ENCODE peak calls at places on chromosome 19, in four cellular contexts. G is tibial artery, M is dorsolateral prefrontal cortex, R is left lung. P is an unnamed sample.
A peak's percentile ranks its signal among the peaks of the same experiment; 100 is the strongest.

GRCh38 chr19:48511800-48512503 is at the start of gene LMTK3:
- DNase-seq in G (no peak), M (peak; percentile 77), R (no peak), P (peak; percentile 87)

GRCh38 chr19:6725513-6726231 is 5.2 kb upstream of the C3 start:
- DNase-seq in G (no peak), M (no peak), R (no peak), P (no peak)

GRCh38 chr19:17584132-17584531 is 28.7 kb downstream of the COLGALT1 start:
- DNase-seq in G (no peak), M (no peak), R (no peak), P (no peak)

GRCh38 chr19:51702754-51703654 is 9.9 kb downstream of the SPACA6 start:
- DNase-seq in G (no peak), M (no peak), R (peak; percentile 60), P (no peak)

GRCh38 chr19:57314146-57314545 is 6.1 kb upstream of the ZNF543 start:
- DNase-seq in G (no peak), M (no peak), R (no peak), P (no peak)

GRCh38 chr19:530133-531008 is 1.2 kb upstream of the CDC34 start:
- DNase-seq in G (no peak), M (no peak), R (no peak), P (no peak)

GRCh38 chr19:1513492-1514294 is 874 bp upstream of the ADAMTSL5 start:
- DNase-seq in G (no peak), M (no peak), R (no peak), P (peak; percentile 68)

GRCh38 chr19:15015946-15016542 is 33.2 kb upstream of the CASP14 start:
- DNase-seq in G (no peak), M (no peak), R (no peak), P (no peak)

GRCh38 chr19:1668339-1669123 is 16.1 kb upstream of the TCF3 start:
- DNase-seq in G (no peak), M (no peak), R (no peak), P (no peak)

GRCh38 chr19:12163841-12164240 is 945 bp downstream of the ZNF136 start:
- DNase-seq in G (no peak), M (no peak), R (no peak), P (no peak)

GRCh38 chr19:44757735-44758505 is 9.4 kb downstream of the BCL3 start:
- DNase-seq in G (peak; percentile 77), M (no peak), R (peak; percentile 65), P (no peak)

GRCh38 chr19:6014551-6015135 is 36.7 kb upstream of the RANBP3 start:
- DNase-seq in G (no peak), M (no peak), R (no peak), P (no peak)

DNA sequence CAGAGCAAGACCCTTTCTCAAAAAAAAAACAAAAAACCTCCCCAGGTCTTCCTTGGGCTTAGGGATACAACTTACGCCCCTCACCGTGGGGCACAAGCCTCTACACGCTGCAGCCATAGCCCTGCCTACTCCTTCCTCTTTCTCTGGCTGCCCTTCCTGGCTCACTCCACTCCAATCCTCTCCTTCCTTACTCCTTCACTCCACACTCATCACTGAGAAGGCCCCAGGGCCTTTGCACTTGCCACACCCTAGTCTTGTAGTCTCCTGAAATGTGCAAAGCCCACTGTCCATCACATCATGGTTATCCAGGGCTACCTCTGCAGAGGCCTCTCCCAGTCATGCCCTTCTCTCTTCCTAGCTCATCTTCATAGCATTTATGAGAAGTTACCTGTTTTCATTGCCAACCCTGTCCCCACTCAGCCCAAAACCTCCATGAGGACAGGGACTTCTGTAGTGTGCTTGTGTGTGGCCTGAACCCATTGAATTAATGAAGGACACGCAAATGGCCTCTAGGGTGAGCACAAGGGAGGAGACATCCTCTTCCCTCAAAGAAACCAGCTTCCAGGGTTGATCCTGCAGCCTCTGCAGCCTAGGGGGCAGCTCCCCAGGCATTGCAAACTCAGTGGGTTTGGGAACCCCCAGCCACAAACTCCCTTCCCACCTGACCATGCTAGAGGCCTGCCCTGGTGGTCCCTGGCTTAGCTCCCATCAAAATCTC is 7.9 kb upstream of the HSH2D start:
- DNase-seq in G (no peak), M (no peak), R (no peak), P (no peak)
- TF ChIP-seq CTCF in G (no peak), M (no peak), R (no peak), P (no peak)

DNA sequence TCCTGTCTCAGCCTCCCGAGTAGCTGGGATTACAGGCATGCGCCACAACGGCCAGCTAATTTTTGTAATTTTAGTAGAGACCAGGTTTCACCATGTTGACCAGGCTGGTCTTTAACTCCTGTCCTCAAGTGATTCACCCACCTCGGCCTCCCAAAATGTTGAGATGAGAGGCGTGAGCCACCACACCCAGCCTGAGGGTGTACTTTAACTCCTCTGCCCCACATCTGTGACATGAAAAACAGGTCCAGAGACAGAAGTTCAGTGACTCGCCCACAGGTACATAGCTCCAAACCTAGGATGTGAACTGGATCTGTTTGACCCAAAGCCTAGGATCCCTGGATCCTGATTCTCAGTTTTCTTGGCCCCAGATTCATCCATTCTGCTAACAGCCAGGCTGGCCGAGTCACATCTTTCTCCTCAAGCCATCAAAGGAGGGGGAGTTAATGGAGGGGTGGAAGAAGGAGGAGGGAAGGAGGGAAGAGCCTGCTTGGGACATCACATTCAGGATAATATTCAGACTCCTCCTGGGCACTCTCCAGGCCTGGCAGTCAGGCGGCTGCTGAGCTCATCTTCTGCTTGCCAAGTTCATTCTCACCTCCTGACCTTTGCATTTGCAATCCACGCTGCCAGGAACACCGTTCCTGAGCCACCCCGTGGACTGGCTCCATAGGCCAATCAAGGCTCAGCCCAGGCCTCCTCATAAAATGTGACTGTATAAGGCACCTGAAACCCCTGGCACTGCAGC is 3.1 kb downstream of the SPC24 start:
- DNase-seq in G (peak; percentile 87), M (no peak), R (no peak), P (no peak)
- H3K27ac ChIP-seq in G (peak overlapping the region; percentile 68), M (no peak overlapping the region), R (no peak overlapping the region), P (no peak overlapping the region)

DNA sequence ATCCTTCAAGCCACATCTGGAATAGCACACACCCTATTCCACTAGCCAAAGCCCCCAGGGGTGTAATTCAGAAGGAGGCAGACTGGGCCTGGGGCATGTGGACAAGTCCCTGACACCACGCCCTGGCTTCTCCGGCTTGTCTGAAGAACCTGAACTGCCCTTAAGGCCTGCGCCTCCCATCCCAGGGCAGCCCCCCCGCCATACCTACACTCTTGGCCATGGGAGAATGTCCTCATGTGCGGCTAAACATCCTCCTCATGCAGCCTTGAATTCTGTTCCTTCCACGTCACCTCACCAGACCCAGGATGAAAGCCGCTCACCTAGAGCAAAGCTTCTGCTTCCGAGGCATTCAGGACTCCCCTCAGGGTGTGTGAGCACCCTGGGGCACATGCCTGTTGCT is 24.3 kb upstream of the POU2F2 start:
- DNase-seq in G (no peak), M (no peak), R (no peak), P (no peak)
- H3K27me3 ChIP-seq in G (peaks cover 50% of the 10 kb centered on the region), M (no peaks in the 10 kb centered on the region), R (no peaks in the 10 kb centered on the region), P (no peaks in the 10 kb centered on the region)

GRCh38 chr19:16516381-16516780 is 20.2 kb downstream of the C19orf44 start:
- DNase-seq in G (no peak), M (no peak), R (no peak), P (no peak)

GRCh38 chr19:16518061-16518460 is 21.9 kb downstream of the C19orf44 start:
- DNase-seq in G (no peak), M (no peak), R (no peak), P (no peak)

GRCh38 chr19:16516923-16517610 is 20.9 kb downstream of the C19orf44 start:
- DNase-seq in G (no peak), M (no peak), R (no peak), P (no peak)

GRCh38 chr19:16518483-16519229 is 22.5 kb downstream of the C19orf44 start:
- DNase-seq in G (no peak), M (no peak), R (no peak), P (no peak)

DNA sequence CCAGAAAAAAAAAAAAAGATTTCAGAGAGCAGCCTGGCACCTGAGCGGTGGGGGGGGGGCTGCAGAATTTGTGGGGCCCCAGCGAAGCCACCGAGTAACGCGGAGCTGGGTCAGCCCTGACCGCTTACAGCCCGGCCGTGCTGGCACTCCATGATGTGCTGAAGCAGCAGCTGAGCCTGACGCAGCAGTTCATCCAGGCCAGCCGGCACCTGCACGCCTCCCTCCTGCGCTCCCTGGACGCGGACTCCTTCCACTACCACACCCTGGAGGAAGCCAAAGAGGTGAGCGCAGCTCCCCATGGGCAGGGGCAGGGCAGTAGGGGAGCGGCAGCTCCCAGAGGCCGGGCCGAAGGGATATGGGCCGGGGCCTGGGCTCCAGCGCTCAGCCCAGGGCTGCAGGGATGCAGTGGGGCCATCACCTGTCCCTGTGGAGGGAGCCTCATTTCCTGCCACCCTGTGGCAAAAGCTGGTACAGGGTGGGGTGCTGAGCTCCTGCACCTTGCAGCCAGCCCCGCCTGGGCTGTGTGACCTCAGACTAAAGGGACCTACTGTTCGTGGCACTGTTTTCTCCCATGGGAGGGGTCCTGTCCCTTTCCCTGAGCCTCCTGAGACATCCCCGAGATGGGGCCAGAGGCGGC is 18.3 kb downstream of the C19orf44 start:
- DNase-seq in G (no peak), M (no peak), R (no peak), P (no peak)
- TF ChIP-seq CTCF in G (no peak), M (no peak), R (no peak), P (no peak)

GRCh38 chr19:42400404-42400803 is 10.3 kb upstream of the CNFN start:
- DNase-seq in G (no peak), M (no peak), R (no peak), P (no peak)
- H3K27ac ChIP-seq in G (no peak overlapping the region), M (peak overlapping the region; percentile 2), R (no peak overlapping the region), P (no peak overlapping the region)

DNA sequence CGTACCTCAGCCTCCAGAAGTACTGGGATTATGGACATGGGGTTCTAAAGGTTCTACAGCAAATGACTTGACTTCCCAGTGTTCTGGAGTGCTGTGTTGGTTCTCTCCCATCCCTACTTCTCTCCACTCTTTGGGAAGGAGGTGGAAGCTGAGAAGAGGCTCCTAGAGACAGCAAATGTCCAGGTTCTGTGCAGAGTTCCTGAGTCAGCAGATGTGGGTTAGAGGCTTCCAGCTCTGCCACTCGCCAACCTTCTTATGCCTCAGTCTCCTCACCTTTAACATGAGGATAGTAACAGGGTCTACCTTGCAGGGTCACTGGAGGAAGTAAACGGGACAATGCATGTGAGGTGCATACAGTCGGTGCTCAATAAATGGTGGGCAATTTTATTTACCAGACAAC is 80.5 kb upstream of the VSTM2B start:
- DNase-seq in G (no peak), M (no peak), R (no peak), P (no peak)
- H3K27me3 ChIP-seq in G (no peaks in the 10 kb centered on the region), M (no peaks in the 10 kb centered on the region), R (no peaks in the 10 kb centered on the region), P (no peaks in the 10 kb centered on the region)

GRCh38 chr19:29467824-29468401 is 57.9 kb upstream of the VSTM2B start:
- DNase-seq in G (no peak), M (peak; percentile 48), R (no peak), P (no peak)
- TF ChIP-seq CTCF in G (no peak), M (peak; percentile 88), R (no peak), P (no peak)

GRCh38 chr19:41897181-41897580 is 14.2 kb downstream of the ARHGEF1 start:
- DNase-seq in G (no peak), M (no peak), R (no peak), P (no peak)

GRCh38 chr19:41896581-41896942 is 13.6 kb downstream of the ARHGEF1 start:
- DNase-seq in G (no peak), M (no peak), R (no peak), P (no peak)

GRCh38 chr19:41897820-41898219 is 14.8 kb downstream of the ARHGEF1 start:
- DNase-seq in G (no peak), M (no peak), R (no peak), P (no peak)

GRCh38 chr19:41895745-41896580 is 13.0 kb downstream of the ARHGEF1 start:
- DNase-seq in G (no peak), M (no peak), R (no peak), P (no peak)

GRCh38 chr19:41898235-41898634 is 15.3 kb downstream of the ARHGEF1 start:
- DNase-seq in G (no peak), M (no peak), R (no peak), P (no peak)
- H3K27ac ChIP-seq in G (no peak overlapping the region), M (no peak overlapping the region), R (no peak overlapping the region), P (peak overlapping the region; percentile 40)

P was measured in CD4-positive, alpha-beta T cell.